ENCODE peak calls at places on chromosome 7, in six cellular contexts. H is heart left ventricle, L is kidney epithelial cell, U is neuronal stem cell, P is WERI-Rb-1, O is fibroblast of lung. S is an unnamed sample.

GRCh38 chr7:81484266-81484665 is 285.6 kb downstream of the HGF start:
- DNase-seq in L (peak; percentile 26), P (no peak), O (peak; percentile 90), H (peak; percentile 68), U (no peak), S (peak; percentile 46)

GRCh38 chr7:21580073-21580521 is 37.3 kb downstream of the DNAH11 start:
- DNase-seq in O (peak; percentile 94), U (no peak), P (no peak), H (no peak), L (no peak), S (peak; percentile 53)

GRCh38 chr7:82443044-82443800 is at the start of gene CACNA2D1:
- DNase-seq in L (no peak), U (peak; percentile 41), O (no peak), P (no peak), H (peak; percentile 75), S (peak; percentile 67)

GRCh38 chr7:100483101-100483727 is 513 bp upstream of the NYAP1 start:
- DNase-seq in H (peak; percentile 88), O (peak; percentile 42), P (peak; percentile 74), L (no peak), U (peak; percentile 69), S (peak; percentile 79)

GRCh38 chr7:15219758-15220157 is 317.2 kb upstream of the DGKB start:
- DNase-seq in L (no peak), H (no peak), U (no peak), P (no peak), O (no peak), S (no peak)

GRCh38 chr7:24783731-24784130 is 26.5 kb upstream of the GSDME start:
- DNase-seq in P (no peak), L (no peak), H (no peak), O (no peak), U (no peak), S (no peak)

GRCh38 chr7:80298201-80298600 is 163.6 kb downstream of the GNAI1 start:
- DNase-seq in L (no peak), O (peak; percentile 44), P (no peak), U (no peak), H (no peak), S (no peak)

GRCh38 chr7:130838738-130839137 is 104.7 kb upstream of the KLF14 start:
- DNase-seq in P (no peak), H (no peak), U (no peak), L (peak; percentile 71), O (peak; percentile 95), S (no peak)

GRCh38 chr7:37642028-37642540 is 41.5 kb upstream of the GPR141 start:
- DNase-seq in U (no peak), P (no peak), H (no peak), L (no peak), O (no peak), S (no peak)

GRCh38 chr7:121020243-121020642 is 31.7 kb downstream of the CPED1 start:
- DNase-seq in U (no peak), H (no peak), P (no peak), L (no peak), O (peak; percentile 78), S (no peak)

GRCh38 chr7:158327571-158328180 is 259.9 kb downstream of the PTPRN2 start:
- DNase-seq in L (no peak), H (no peak), U (no peak), O (no peak), P (no peak), S (no peak)

GRCh38 chr7:156152380-156152779 is 340.1 kb upstream of the SHH start:
- DNase-seq in O (peak; percentile 3), L (no peak), H (no peak), U (no peak), P (no peak), S (no peak)

GRCh38 chr7:3141326-3141725 is 97.7 kb upstream of the CARD11 start:
- DNase-seq in O (no peak), U (no peak), L (no peak), H (no peak), P (no peak), S (no peak)

DNA sequence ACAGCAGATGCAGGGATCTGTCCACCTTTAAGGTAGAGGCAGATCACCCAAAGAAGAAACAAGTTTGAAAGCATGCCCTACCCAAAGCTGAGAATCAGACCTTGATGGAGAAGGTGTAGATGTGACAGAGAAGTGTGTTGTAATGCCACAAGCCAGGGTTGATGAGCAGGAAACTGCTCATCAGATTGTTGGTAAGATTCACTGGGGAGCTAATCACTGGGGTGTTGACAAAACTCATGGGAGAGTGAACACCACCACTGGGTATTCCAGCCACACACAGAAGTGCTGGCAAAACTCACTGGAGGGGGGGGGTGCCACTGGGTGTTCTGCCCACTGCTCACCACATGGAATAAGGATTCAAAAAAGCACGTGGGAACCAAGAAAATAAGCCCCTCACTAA is 95.2 kb downstream of the IQUB start:
- DNase-seq in H (no peak), L (no peak), O (no peak), P (no peak), U (no peak), S (no peak)
- H3K4me3 ChIP-seq in H (no peak overlapping the region), L (no peak overlapping the region), O (no peak overlapping the region), P (no peak overlapping the region), U (no peak overlapping the region), S (no peak overlapping the region)

DNA sequence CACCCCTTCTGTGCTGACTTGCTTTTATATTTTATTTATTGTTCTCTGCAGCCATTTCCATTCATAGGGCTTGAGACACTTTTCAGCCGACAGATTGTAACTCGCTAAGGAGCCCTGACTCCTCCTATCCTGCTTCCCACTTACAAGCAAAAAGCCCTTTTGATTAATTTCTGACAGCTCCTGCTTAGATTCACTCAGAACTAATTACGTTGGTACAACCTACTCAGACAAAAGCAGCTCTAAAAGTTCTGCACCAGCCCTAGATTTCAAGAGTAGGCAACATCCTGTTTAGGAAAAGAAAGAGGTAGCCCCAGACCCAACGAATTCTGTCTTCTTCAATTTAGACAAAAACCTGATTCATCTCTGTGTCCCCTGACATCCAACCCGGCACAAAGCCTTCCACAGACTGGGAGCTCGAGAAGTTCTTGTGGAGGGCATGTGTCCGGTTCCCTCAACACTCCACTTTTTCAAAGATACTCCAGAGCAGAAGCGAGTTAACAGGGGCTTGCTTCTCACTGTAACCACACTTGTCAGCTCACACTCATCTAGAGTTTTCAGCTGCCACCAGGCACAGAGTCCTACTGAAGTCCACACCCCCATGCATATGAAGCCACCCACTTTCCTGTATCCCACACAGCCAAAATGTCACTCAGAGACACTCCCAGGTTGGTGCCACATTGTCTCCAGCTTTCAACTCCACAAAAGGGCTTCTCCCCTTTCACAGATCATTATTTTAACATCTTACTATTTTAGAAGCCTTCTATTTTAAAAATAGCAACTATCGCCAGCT is 113.6 kb upstream of the NFE2L3 start:
- DNase-seq in O (no peak), U (no peak), P (peak; percentile 23), L (no peak), H (no peak), S (no peak)
- H3K4me3 ChIP-seq in O (no peak overlapping the region), U (no peak overlapping the region), P (no peak overlapping the region), L (no peak overlapping the region), H (no peak overlapping the region), S (no peak overlapping the region)

DNA sequence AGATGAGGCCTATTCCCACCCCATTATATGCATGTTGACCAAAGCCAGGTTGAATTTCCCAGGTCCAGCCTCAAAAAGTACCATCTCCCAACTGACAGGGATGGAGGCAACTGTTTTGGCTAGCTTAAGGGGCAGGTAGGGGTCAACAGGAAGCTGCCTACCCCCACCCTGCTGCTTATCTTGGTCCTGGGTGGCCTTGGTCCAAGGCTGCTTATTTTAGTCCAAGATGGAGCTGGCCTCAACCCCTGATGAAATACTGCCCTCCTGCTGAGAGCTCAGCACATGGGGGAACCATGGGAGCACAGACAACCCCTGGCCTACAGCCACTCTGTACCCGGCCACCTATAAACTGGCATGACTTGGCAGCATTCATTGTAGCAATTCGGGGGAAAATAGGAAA is 23.1 kb downstream of the MYO1G start:
- DNase-seq in H (no peak), O (no peak), P (no peak), U (no peak), L (no peak), S (peak; percentile 65)
- H3K4me3 ChIP-seq in H (no peak overlapping the region), O (no peak overlapping the region), P (no peak overlapping the region), U (no peak overlapping the region), L (no peak overlapping the region), S (no peak overlapping the region)

GRCh38 chr7:47181609-47182264 is 400.2 kb downstream of the TNS3 start:
- DNase-seq in O (no peak), L (no peak), H (no peak), U (no peak), P (no peak), S (no peak)

GRCh38 chr7:47185193-47185592 is 396.7 kb downstream of the TNS3 start:
- DNase-seq in U (no peak), O (no peak), L (no peak), H (no peak), P (no peak), S (no peak)

GRCh38 chr7:47185839-47186238 is 396.1 kb downstream of the TNS3 start:
- DNase-seq in O (no peak), H (no peak), U (no peak), P (no peak), L (no peak), S (no peak)

GRCh38 chr7:47186316-47186715 is 395.6 kb downstream of the TNS3 start:
- DNase-seq in H (no peak), L (no peak), U (no peak), O (no peak), P (no peak), S (peak; percentile 91)

GRCh38 chr7:47183896-47184629 is 397.8 kb downstream of the TNS3 start:
- DNase-seq in U (no peak), L (no peak), H (no peak), P (no peak), O (no peak), S (no peak)
- H3K4me3 ChIP-seq in U (no peak overlapping the region), L (no peak overlapping the region), H (no peak overlapping the region), P (no peak overlapping the region), O (no peak overlapping the region), S (no peak overlapping the region)

GRCh38 chr7:134865001-134865845 is 85.8 kb downstream of the CALD1 start:
- DNase-seq in U (no peak), O (peak; percentile 64), L (no peak), P (no peak), H (no peak), S (no peak)
- H3K4me3 ChIP-seq in U (no peak overlapping the region), O (peak overlapping the region; percentile 41), L (no peak overlapping the region), P (no peak overlapping the region), H (peak overlapping the region; percentile 33), S (no peak overlapping the region)

GRCh38 chr7:129376778-129377700 is 57.2 kb upstream of the STRIP2 start:
- DNase-seq in P (no peak), L (no peak), O (peak; percentile 50), U (no peak), H (no peak), S (peak; percentile 95)

GRCh38 chr7:129376076-129376777 is 58.0 kb upstream of the STRIP2 start:
- DNase-seq in H (no peak), P (peak; percentile 62), O (peak; percentile 43), U (no peak), L (no peak), S (peak; percentile 83)

GRCh38 chr7:129370812-129371211 is 63.4 kb upstream of the STRIP2 start:
- DNase-seq in U (no peak), P (no peak), H (no peak), O (peak; percentile 15), L (no peak), S (peak; percentile 57)

GRCh38 chr7:129375221-129375938 is 58.9 kb upstream of the STRIP2 start:
- DNase-seq in U (no peak), O (no peak), H (no peak), P (no peak), L (no peak), S (no peak)

GRCh38 chr7:129373651-129374428 is 60.4 kb upstream of the STRIP2 start:
- DNase-seq in H (no peak), O (no peak), P (no peak), L (no peak), U (no peak), S (no peak)
- H3K4me3 ChIP-seq in H (no peak overlapping the region), O (no peak overlapping the region), P (no peak overlapping the region), L (no peak overlapping the region), U (no peak overlapping the region), S (no peak overlapping the region)